ENCODE peak calls at places on chromosomes 1 and 21, in eight cellular contexts. One of them, this sample, is unnamed. For H3K9me3, the result is how much of the 10 kb centered on the place peaks cover.

GRCh38 chr1:192889082-192889481 is 80.2 kb downstream of the RGS2 start:
- DNase-seq in AG04450: no peak
- DNase-seq in endodermal cell: no peak
- DNase-seq in H1: no peak
- DNase-seq in tibial nerve: no peak
- DNase-seq in left ventricle myocardium inferior: no peak
- DNase-seq in OCI-LY7: no peak
- DNase-seq in PC-3: no peak
- DNase-seq in this sample: no peak

GRCh38 chr1:178093958-178094751 is at the start of gene RASAL2:
- DNase-seq in AG04450: no peak
- DNase-seq in endodermal cell: peak
- DNase-seq in H1: peak
- DNase-seq in tibial nerve: peak
- DNase-seq in left ventricle myocardium inferior: peak
- DNase-seq in OCI-LY7: no peak
- DNase-seq in PC-3: peak
- DNase-seq in this sample: peak

GRCh38 chr1:183957216-183957830 is 80.2 kb downstream of the COLGALT2 start:
- DNase-seq in AG04450: no peak
- DNase-seq in endodermal cell: no peak
- DNase-seq in H1: no peak
- DNase-seq in tibial nerve: no peak
- DNase-seq in left ventricle myocardium inferior: no peak
- DNase-seq in OCI-LY7: no peak
- DNase-seq in PC-3: no peak
- DNase-seq in this sample: no peak

GRCh38 chr1:78003882-78004718 is 639 bp upstream of the DNAJB4 start:
- DNase-seq in AG04450: peak
- DNase-seq in endodermal cell: peak
- DNase-seq in H1: no peak
- DNase-seq in tibial nerve: peak
- DNase-seq in left ventricle myocardium inferior: peak
- DNase-seq in OCI-LY7: peak
- DNase-seq in PC-3: peak
- DNase-seq in this sample: peak

GRCh38 chr1:208775841-208776240 is 531.7 kb upstream of the PLXNA2 start:
- DNase-seq in AG04450: no peak
- DNase-seq in endodermal cell: no peak
- DNase-seq in H1: no peak
- DNase-seq in tibial nerve: no peak
- DNase-seq in left ventricle myocardium inferior: no peak
- DNase-seq in OCI-LY7: no peak
- DNase-seq in PC-3: no peak
- DNase-seq in this sample: no peak

GRCh38 chr1:9671377-9672140 is 20.0 kb downstream of the PIK3CD start:
- DNase-seq in AG04450: peak
- DNase-seq in endodermal cell: no peak
- DNase-seq in H1: no peak
- DNase-seq in tibial nerve: no peak
- DNase-seq in left ventricle myocardium inferior: no peak
- DNase-seq in OCI-LY7: no peak
- DNase-seq in PC-3: peak
- DNase-seq in this sample: no peak

GRCh38 chr1:65971547-65971946 is 178.9 kb downstream of the PDE4B start:
- DNase-seq in AG04450: no peak
- DNase-seq in endodermal cell: no peak
- DNase-seq in H1: no peak
- DNase-seq in tibial nerve: no peak
- DNase-seq in left ventricle myocardium inferior: no peak
- DNase-seq in OCI-LY7: no peak
- DNase-seq in PC-3: no peak
- DNase-seq in this sample: no peak

GRCh38 chr1:71850936-71851335 is 431.4 kb downstream of the NEGR1 start:
- DNase-seq in AG04450: no peak
- DNase-seq in endodermal cell: no peak
- DNase-seq in H1: no peak
- DNase-seq in tibial nerve: peak
- DNase-seq in left ventricle myocardium inferior: no peak
- DNase-seq in OCI-LY7: no peak
- DNase-seq in PC-3: no peak
- DNase-seq in this sample: no peak

GRCh38 chr1:167499657-167500056 is 18.7 kb downstream of the CD247 start:
- DNase-seq in AG04450: no peak
- DNase-seq in endodermal cell: no peak
- DNase-seq in H1: no peak
- DNase-seq in tibial nerve: no peak
- DNase-seq in left ventricle myocardium inferior: no peak
- DNase-seq in OCI-LY7: peak
- DNase-seq in PC-3: no peak
- DNase-seq in this sample: no peak

GRCh38 chr1:161771166-161771565 is 5.0 kb downstream of the ATF6 start:
- DNase-seq in AG04450: no peak
- DNase-seq in endodermal cell: no peak
- DNase-seq in H1: no peak
- DNase-seq in tibial nerve: no peak
- DNase-seq in left ventricle myocardium inferior: no peak
- DNase-seq in OCI-LY7: no peak
- DNase-seq in PC-3: no peak
- DNase-seq in this sample: no peak

GRCh38 chr1:229149435-229149834 is 121.5 kb upstream of the RAB4A start:
- DNase-seq in AG04450: no peak
- DNase-seq in endodermal cell: no peak
- DNase-seq in H1: no peak
- DNase-seq in tibial nerve: no peak
- DNase-seq in left ventricle myocardium inferior: no peak
- DNase-seq in OCI-LY7: no peak
- DNase-seq in PC-3: no peak
- DNase-seq in this sample: no peak

GRCh38 chr1:114668784-114669561 is 876 bp downstream of the DENND2C start:
- DNase-seq in AG04450: no peak
- DNase-seq in endodermal cell: peak
- DNase-seq in H1: no peak
- DNase-seq in tibial nerve: no peak
- DNase-seq in left ventricle myocardium inferior: no peak
- DNase-seq in OCI-LY7: peak
- DNase-seq in PC-3: peak
- DNase-seq in this sample: no peak

DNA sequence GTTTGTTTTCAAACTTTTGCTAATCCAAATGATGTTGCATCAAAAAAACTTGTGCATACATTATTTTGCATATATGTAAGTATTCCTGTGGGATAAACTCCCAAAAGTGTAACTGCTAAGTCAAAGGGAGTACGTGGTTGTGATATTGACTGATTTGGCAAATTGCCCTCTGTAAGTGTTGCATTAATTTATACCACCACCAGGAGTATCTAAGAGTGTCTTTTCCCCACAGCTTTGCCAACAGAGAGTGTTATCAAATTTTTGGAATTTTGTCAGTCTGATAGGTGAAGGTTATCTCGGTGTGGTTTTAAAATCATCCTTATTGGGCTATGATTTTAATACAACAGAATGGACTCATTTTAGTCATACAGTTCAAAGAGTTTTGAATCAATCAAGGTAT is 30.1 kb upstream of the PARP1 start:
- DNase-seq in AG04450: no peak
- DNase-seq in endodermal cell: no peak
- DNase-seq in H1: no peak
- DNase-seq in tibial nerve: no peak
- DNase-seq in left ventricle myocardium inferior: no peak
- DNase-seq in OCI-LY7: no peak
- DNase-seq in PC-3: peak
- DNase-seq in this sample: no peak
- TF ChIP-seq CTCF in AG04450: no peak
- TF ChIP-seq CTCF in endodermal cell: peak
- TF ChIP-seq CTCF in H1: no peak
- TF ChIP-seq CTCF in tibial nerve: no peak
- TF ChIP-seq CTCF in left ventricle myocardium inferior: peak
- TF ChIP-seq CTCF in OCI-LY7: peak
- TF ChIP-seq CTCF in PC-3: peak
- TF ChIP-seq CTCF in this sample: no peak

DNA sequence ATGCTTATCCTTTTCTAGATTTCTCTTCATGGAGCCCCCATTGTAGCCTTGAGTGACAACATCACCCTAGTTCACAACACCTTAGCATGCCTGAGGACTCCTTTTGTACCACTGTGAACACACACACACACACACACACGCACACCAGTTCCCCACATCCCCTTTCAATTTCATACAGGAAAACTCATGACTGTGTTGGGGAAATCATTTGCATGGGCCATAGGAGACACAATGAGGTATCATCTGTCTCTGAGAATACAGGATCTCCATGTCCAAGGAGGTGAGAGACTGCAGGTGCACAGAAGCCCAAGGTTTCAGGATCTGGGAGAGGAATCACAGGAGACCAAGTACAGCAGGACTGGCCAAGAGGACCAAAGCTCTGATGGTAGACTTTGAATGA is 119.7 kb downstream of the TPTE start:
- DNase-seq in AG04450: no peak
- DNase-seq in endodermal cell: no peak
- DNase-seq in H1: no peak
- DNase-seq in tibial nerve: no peak
- DNase-seq in left ventricle myocardium inferior: no peak
- DNase-seq in OCI-LY7: no peak
- DNase-seq in PC-3: no peak
- DNase-seq in this sample: no peak
- H3K9me3 ChIP-seq in AG04450: half or more
- H3K9me3 ChIP-seq in endodermal cell: half or more
- H3K9me3 ChIP-seq in H1: half or more
- H3K9me3 ChIP-seq in tibial nerve: under half
- H3K9me3 ChIP-seq in left ventricle myocardium inferior: half or more
- H3K9me3 ChIP-seq in OCI-LY7: under half
- H3K9me3 ChIP-seq in PC-3: under half
- H3K9me3 ChIP-seq in this sample: under half

GRCh38 chr1:69700770-69701169 is 133.0 kb downstream of the LRRC7 start:
- DNase-seq in AG04450: no peak
- DNase-seq in endodermal cell: peak
- DNase-seq in H1: peak
- DNase-seq in tibial nerve: no peak
- DNase-seq in left ventricle myocardium inferior: no peak
- DNase-seq in OCI-LY7: no peak
- DNase-seq in PC-3: peak
- DNase-seq in this sample: no peak
- TF ChIP-seq CTCF in AG04450: peak
- TF ChIP-seq CTCF in endodermal cell: peak
- TF ChIP-seq CTCF in H1: peak
- TF ChIP-seq CTCF in tibial nerve: no peak
- TF ChIP-seq CTCF in left ventricle myocardium inferior: no peak
- TF ChIP-seq CTCF in OCI-LY7: peak
- TF ChIP-seq CTCF in PC-3: peak
- TF ChIP-seq CTCF in this sample: peak

DNA sequence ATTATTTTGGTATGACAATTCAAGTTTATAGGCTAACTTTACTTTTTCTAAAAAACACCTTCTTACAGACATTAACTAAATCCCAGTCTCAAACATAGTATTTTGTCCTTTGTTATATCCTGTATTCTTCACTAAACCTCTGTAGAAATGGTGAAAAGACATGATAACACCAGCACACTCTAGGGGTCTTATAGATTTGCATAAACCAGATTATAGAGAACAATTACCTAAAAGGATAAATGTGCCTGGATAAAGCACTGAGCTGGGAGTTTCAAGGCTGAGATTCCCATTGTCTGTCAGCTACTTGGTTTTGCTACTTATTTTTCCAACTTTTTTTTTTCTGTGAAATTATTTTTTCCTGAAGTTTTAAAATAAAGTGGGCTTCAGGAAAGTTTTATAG is 1288.6 kb upstream of the TMPRSS15 start:
- DNase-seq in AG04450: no peak
- DNase-seq in endodermal cell: no peak
- DNase-seq in H1: no peak
- DNase-seq in tibial nerve: no peak
- DNase-seq in left ventricle myocardium inferior: no peak
- DNase-seq in OCI-LY7: no peak
- DNase-seq in PC-3: no peak
- DNase-seq in this sample: no peak
- H3K9me3 ChIP-seq in AG04450: under half
- H3K9me3 ChIP-seq in endodermal cell: under half
- H3K9me3 ChIP-seq in H1: under half
- H3K9me3 ChIP-seq in tibial nerve: under half
- H3K9me3 ChIP-seq in left ventricle myocardium inferior: under half
- H3K9me3 ChIP-seq in OCI-LY7: under half
- H3K9me3 ChIP-seq in PC-3: under half
- H3K9me3 ChIP-seq in this sample: under half

GRCh38 chr1:21669033-21669286 is 197 bp downstream of the RAP1GAP start:
- DNase-seq in AG04450: no peak
- DNase-seq in endodermal cell: no peak
- DNase-seq in H1: no peak
- DNase-seq in tibial nerve: no peak
- DNase-seq in left ventricle myocardium inferior: no peak
- DNase-seq in OCI-LY7: no peak
- DNase-seq in PC-3: no peak
- DNase-seq in this sample: no peak

GRCh38 chr1:21666572-21667320 is 2.4 kb downstream of the RAP1GAP start:
- DNase-seq in AG04450: no peak
- DNase-seq in endodermal cell: no peak
- DNase-seq in H1: no peak
- DNase-seq in tibial nerve: no peak
- DNase-seq in left ventricle myocardium inferior: no peak
- DNase-seq in OCI-LY7: no peak
- DNase-seq in PC-3: no peak
- DNase-seq in this sample: no peak

GRCh38 chr1:21667348-21668231 is 1.6 kb downstream of the RAP1GAP start:
- DNase-seq in AG04450: no peak
- DNase-seq in endodermal cell: no peak
- DNase-seq in H1: no peak
- DNase-seq in tibial nerve: no peak
- DNase-seq in left ventricle myocardium inferior: no peak
- DNase-seq in OCI-LY7: no peak
- DNase-seq in PC-3: no peak
- DNase-seq in this sample: no peak

GRCh38 chr1:21669287-21670058 is at the start of gene RAP1GAP:
- DNase-seq in AG04450: no peak
- DNase-seq in endodermal cell: peak
- DNase-seq in H1: no peak
- DNase-seq in tibial nerve: no peak
- DNase-seq in left ventricle myocardium inferior: no peak
- DNase-seq in OCI-LY7: no peak
- DNase-seq in PC-3: no peak
- DNase-seq in this sample: peak

DNA sequence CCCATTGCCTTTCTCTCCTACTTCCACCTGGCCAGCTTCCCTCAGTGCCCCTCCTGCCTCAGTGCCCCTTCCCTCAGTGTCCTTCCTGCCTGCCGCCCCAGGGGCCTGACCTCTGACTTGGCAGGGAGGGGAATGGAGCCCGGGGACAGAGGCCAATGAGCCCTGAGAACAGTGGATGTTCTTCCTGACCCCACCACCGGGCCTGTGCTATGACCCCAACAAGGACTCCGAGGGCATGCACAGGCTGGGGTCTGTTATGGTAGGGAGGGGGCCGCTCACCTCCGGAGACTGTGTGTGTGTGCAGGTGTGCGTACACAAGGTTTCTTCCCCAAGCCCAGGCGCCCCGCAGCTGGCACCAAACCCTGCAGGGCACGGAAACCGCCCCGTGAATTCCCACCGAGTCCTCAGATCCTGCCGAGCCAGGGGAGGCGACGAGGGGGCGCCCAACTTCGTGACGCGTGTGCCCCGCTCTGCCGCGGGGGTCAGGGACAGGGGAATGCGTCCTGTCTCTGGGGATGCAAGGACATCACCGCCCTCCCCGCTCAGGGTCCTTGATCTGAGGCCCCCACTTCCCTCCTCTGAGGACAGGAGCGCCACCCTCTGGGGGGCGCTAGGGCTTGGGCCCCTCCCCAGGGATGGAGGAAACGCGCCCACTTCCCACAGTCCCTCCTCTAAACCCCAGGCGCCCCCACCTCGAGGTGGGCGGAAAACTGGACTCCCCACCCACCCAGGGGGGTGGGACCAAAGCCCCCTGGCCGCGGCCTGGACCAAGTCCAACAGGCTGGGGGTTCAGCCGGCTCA is 725 bp downstream of the RAP1GAP start:
- DNase-seq in AG04450: no peak
- DNase-seq in endodermal cell: peak
- DNase-seq in H1: no peak
- DNase-seq in tibial nerve: no peak
- DNase-seq in left ventricle myocardium inferior: no peak
- DNase-seq in OCI-LY7: no peak
- DNase-seq in PC-3: no peak
- DNase-seq in this sample: no peak
- TF ChIP-seq CTCF in AG04450: no peak
- TF ChIP-seq CTCF in endodermal cell: peak
- TF ChIP-seq CTCF in H1: no peak
- TF ChIP-seq CTCF in tibial nerve: no peak
- TF ChIP-seq CTCF in left ventricle myocardium inferior: no peak
- TF ChIP-seq CTCF in OCI-LY7: no peak
- TF ChIP-seq CTCF in PC-3: no peak
- TF ChIP-seq CTCF in this sample: no peak

This sample was measured in Caco-2.